ENCODE peak calls at places on chromosomes 1 and 21, in eight cellular contexts. Z is tibial nerve, O is ovary, L is upper lobe of left lung, U is transverse colon, K is adrenal gland, I is A549, E is GM12891. Y is an unnamed sample.

GRCh38 chr1:29584816-29585600 is 348.7 kb downstream of the PTPRU start:
- DNase-seq in L (no peak), O (no peak), U (no peak), K (no peak), E (no peak), I (no peak), Z (no peak), Y (no peak)

GRCh38 chr21:27275294-27275927 is 308.5 kb upstream of the ADAMTS5 start:
- DNase-seq in O (no peak), K (no peak), L (no peak), Z (no peak), I (no peak), U (no peak), E (no peak), Y (no peak)

GRCh38 chr1:226903819-226904710 is 33.6 kb downstream of the PSEN2 start:
- DNase-seq in L (no peak), K (peak; percentile 41), I (no peak), Z (no peak), E (no peak), U (no peak), O (peak; percentile 66), Y (peak; percentile 86)

GRCh38 chr1:37765937-37766664 is 1.2 kb upstream of the EPHA10 start:
- DNase-seq in K (no peak), I (no peak), L (no peak), U (no peak), E (no peak), Z (no peak), O (no peak), Y (no peak)

GRCh38 chr1:246271516-246271915 is 235.6 kb downstream of the SMYD3 start:
- DNase-seq in O (no peak), U (no peak), I (no peak), E (no peak), K (no peak), L (no peak), Z (no peak), Y (no peak)

GRCh38 chr1:168145184-168146159 is 8.7 kb upstream of the GPR161 start:
- DNase-seq in L (no peak), E (peak; percentile 83), U (peak; percentile 91), Z (peak; percentile 77), K (peak; percentile 84), O (peak; percentile 90), I (peak; percentile 93), Y (peak; percentile 92)

GRCh38 chr21:26554365-26554764 is 18.7 kb downstream of the CYYR1 start:
- DNase-seq in U (no peak), E (no peak), O (no peak), Z (no peak), I (no peak), K (no peak), L (no peak), Y (no peak)

GRCh38 chr1:9561429-9561828 is 22.2 kb downstream of the SLC25A33 start:
- DNase-seq in O (peak; percentile 43), Z (no peak), K (peak; percentile 67), U (peak; percentile 45), L (no peak), E (no peak), I (no peak), Y (peak; percentile 73)

GRCh38 chr1:19310720-19311502 is 1.0 kb downstream of the AKR7A2 start:
- DNase-seq in Z (no peak), L (no peak), K (no peak), U (peak; percentile 41), I (no peak), E (no peak), O (no peak), Y (peak; percentile 40)

GRCh38 chr1:19326748-19327065 is 14.6 kb downstream of the SLC66A1 start:
- DNase-seq in L (no peak), I (no peak), Z (no peak), E (no peak), K (no peak), U (no peak), O (no peak), Y (no peak)

GRCh38 chr21:45930792-45931191 is 50.8 kb upstream of the COL6A1 start:
- DNase-seq in E (no peak), K (no peak), I (no peak), O (no peak), Z (no peak), U (no peak), L (no peak), Y (no peak)

DNA sequence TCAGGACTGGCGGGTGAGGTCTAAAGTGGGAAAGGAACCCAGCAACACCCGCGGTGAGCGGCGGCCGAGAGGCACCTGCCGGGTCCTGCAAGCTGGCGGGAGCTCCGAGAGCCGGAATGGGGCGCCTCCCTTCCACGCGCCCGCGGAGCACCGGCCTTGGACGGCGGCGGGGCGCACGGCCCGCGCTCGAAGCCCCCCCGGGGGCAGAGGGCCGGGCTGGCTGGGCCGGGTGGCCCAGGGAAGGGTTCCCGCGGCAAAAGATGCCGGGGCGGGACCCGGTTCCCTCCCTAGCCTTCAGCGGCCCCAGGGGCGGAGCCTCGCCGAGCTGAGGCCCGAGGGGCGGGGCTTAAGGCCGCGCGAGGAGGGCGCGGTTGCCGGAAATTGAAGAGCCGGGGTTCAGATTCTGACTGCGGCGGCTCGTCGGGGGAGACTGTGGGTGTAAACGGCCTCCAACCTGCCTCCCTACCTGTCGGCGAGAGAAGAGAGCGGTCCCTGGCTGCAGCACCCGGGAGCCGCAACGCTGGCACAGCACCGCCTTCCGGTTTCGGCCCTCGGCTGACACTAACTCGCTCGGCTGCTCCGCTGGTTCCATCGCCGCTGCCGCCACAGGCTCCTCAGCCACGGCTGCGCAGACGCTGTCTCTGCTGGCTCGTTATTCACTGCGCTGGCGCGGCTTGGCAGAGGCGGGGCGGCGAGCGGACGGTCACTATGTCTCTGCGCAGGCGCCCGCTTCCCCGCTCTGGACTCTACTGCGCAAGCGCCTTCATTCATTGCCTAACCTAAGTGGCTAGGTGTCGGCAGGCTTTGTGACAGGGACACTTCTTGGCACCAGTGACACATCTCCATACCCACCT is at the start of gene RABIF:
- DNase-seq in U (peak; percentile 98), Z (peak; percentile 92), E (peak; percentile 93), I (peak; percentile 96), L (peak; percentile 98), O (peak; percentile 95), K (peak; percentile 96), Y (peak; percentile 98)
- TF ChIP-seq POLR2A in U (peak; percentile 97), Z (peak; percentile 82), E (peak; percentile 92), I (peak; percentile 97), L (no peak), O (peak; percentile 85), K (peak; percentile 83), Y (peak; percentile 92)

DNA sequence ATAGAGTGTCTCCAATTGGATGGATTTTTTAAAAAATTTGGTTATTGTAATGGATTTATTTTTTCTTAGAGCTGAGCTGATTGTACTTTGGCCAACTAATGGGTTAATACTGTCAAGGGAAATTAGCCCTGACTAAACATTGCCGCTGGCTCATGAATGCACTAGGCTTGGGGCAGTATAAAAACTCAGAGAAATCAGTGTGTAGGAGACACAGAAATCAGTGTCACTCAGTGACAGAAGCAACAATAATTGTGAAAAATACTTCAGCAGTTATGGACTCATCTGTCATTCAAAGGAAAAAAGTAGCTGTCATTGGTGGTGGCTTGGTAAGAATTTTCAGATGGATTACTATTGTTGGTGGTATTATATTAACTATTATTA is at the start of gene KMO:
- DNase-seq in O (no peak), E (no peak), I (no peak), K (no peak), L (no peak), U (no peak), Z (no peak), Y (no peak)
- TF ChIP-seq POLR2A in O (no peak), E (peak; percentile 18), I (no peak), K (no peak), L (no peak), U (no peak), Z (no peak), Y (no peak)

GRCh38 chr1:26049531-26050254 is 3.8 kb upstream of the SLC30A2 start:
- DNase-seq in O (no peak), I (no peak), Z (no peak), K (peak; percentile 56), U (peak; percentile 62), E (no peak), L (no peak), Y (no peak)
- TF ChIP-seq POLR2A in O (no peak), I (no peak), Z (no peak), K (no peak), U (no peak), E (no peak), L (no peak), Y (no peak)

DNA sequence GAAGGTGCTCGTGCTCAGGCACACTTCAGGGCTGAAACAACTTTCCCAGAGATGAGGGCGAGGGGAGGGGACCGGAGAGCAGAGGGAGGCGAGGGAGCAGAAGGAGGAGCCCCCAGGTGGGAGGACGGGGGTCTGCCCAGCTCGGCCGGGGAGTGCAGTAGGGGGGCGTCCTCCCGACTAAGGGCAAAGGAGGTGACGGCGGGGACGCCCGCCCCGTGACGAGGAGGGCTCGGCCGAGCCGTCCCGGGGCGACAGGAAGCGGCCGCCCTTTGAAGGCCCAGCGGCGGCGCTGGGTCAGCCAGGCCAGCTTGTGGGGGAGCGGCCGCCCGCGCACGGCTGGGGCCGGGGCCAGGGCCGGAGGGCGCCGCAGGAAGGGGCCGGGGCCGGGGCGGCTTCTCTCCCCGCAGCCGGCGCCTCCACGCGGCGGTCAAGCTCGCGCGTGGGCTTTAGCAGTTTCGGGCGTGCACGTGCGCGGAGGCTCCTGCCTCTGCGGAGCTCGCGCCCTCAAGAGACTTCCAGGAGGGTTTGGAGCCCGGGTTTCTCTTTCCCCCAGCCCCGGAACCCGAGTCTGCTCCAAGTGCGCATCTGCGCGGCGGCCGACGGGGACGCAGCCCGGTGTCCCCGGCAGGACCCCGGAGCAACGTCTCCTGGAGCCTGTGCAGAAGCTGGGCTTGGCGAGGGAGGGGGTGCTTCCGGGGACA is 100.8 kb upstream of the SLC45A1 start:
- DNase-seq in U (peak; percentile 33), O (peak; percentile 56), E (no peak), I (no peak), Z (no peak), K (peak; percentile 59), L (peak; percentile 92), Y (peak; percentile 75)
- TF ChIP-seq POLR2A in U (no peak), O (no peak), E (no peak), I (no peak), Z (no peak), K (no peak), L (no peak), Y (no peak)

DNA sequence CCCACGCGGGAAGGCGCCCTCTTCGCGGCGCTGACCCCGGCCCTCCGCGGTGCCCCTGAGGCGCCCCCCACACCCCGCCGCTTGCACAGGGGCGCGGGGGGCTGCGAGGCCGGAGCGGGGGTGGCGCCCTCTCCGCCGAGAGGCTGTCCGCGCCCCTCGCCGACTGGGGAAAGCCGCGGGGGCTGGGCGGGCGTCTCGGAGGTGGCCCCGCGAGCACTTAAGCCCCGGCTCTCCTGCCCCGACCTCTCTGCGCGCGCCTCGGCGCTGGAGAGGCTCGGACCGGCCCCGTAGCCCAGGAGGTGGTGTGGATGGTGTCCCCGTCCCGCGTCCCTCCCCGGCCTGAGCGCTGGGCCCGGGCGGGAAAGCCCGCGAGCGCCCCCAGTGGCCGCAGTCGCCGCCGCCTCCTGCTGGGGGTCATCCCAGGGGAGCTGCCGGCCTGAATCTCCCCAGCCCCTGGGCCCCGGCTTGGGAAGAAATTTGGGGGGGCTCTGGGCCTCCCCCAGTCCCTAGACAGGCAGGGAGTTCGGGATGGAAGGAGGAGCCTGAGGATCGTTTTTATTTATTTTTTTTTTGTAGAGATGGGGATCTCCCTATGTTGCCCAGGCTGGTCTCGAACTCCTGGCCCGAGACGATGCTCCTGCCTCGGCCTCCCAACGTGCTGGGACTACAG is 1.9 kb upstream of the HES4 start:
- DNase-seq in O (peak; percentile 81), U (peak; percentile 86), E (peak; percentile 90), Z (peak; percentile 42), I (peak; percentile 85), L (peak; percentile 98), K (peak; percentile 63), Y (peak; percentile 90)
- TF ChIP-seq POLR2A in O (peak; percentile 19), U (no peak), E (no peak), Z (peak; percentile 52), I (peak; percentile 17), L (no peak), K (no peak), Y (no peak)